ENCODE peak calls at places on chromosomes 1 and 21, in nine cellular contexts. V is neuronal stem cell, M is dorsolateral prefrontal cortex, B is fibroblast of mammary gland, I is sigmoid colon, P is epithelial cell of esophagus, W is cardiac muscle cell, R is A673, E is colonic mucosa. S is an unnamed sample.

GRCh38 chr21:46650476-46651098 is 15.1 kb downstream of the PRMT2 start:
- DNase-seq in R (no peak), B (peak; percentile 19), V (no peak), E (no peak), M (no peak), I (no peak), P (no peak), W (no peak), S (no peak)

GRCh38 chr1:203447147-203447546 is 28.5 kb upstream of the PRELP start:
- DNase-seq in I (no peak), P (no peak), R (no peak), V (no peak), M (no peak), B (no peak), E (no peak), W (no peak), S (no peak)

GRCh38 chr1:22143065-22143514 is at the start of gene WNT4:
- DNase-seq in V (no peak), B (no peak), M (no peak), E (no peak), R (peak; percentile 32), I (no peak), P (peak; percentile 61), W (peak; percentile 33), S (no peak)

GRCh38 chr1:161367684-161368398 is at the start of gene CFAP126:
- DNase-seq in V (no peak), E (peak; percentile 38), R (peak; percentile 77), M (peak; percentile 71), P (peak; percentile 75), W (peak; percentile 86), B (peak; percentile 82), I (peak; percentile 74), S (peak; percentile 58)

GRCh38 chr1:45148209-45148608 is 58.2 kb downstream of the ZSWIM5 start:
- DNase-seq in B (peak; percentile 53), M (no peak), E (no peak), I (no peak), V (no peak), P (no peak), R (no peak), W (no peak), S (no peak)

GRCh38 chr1:192852001-192852400 is 43.2 kb downstream of the RGS2 start:
- DNase-seq in B (no peak), V (no peak), W (no peak), P (no peak), I (no peak), R (peak; percentile 94), E (no peak), M (no peak), S (no peak)

GRCh38 chr21:46291561-46291960 is 5.4 kb downstream of the YBEY start:
- DNase-seq in V (no peak), W (no peak), P (no peak), R (no peak), M (no peak), B (no peak), E (no peak), I (no peak), S (no peak)

GRCh38 chr1:229124471-229125198 is 146.3 kb upstream of the RAB4A start:
- DNase-seq in V (no peak), W (no peak), B (no peak), E (no peak), I (peak; percentile 48), R (no peak), M (no peak), P (no peak), S (no peak)

GRCh38 chr1:2183937-2184334 is 10.6 kb downstream of the FAAP20 start:
- DNase-seq in P (no peak), V (no peak), B (no peak), R (no peak), W (no peak), I (no peak), E (no peak), M (no peak), S (no peak)

GRCh38 chr1:62336638-62337534 is 17.7 kb upstream of the KANK4 start:
- DNase-seq in I (no peak), M (no peak), E (no peak), R (no peak), V (no peak), B (no peak), P (peak; percentile 51), W (no peak), S (no peak)

GRCh38 chr21:32278068-32278467 is 781 bp downstream of the MIS18A start:
- DNase-seq in I (no peak), B (peak; percentile 21), M (no peak), P (peak; percentile 26), R (peak; percentile 22), E (no peak), V (no peak), W (no peak), S (no peak)

GRCh38 chr1:229848762-229849677 is 218.0 kb upstream of the GALNT2 start:
- DNase-seq in V (no peak), P (peak; percentile 46), M (no peak), W (peak; percentile 43), E (no peak), R (peak; percentile 68), B (peak; percentile 37), I (no peak), S (no peak)

GRCh38 chr1:109790329-109790728 is 26.6 kb upstream of the EPS8L3 start:
- DNase-seq in E (no peak), P (no peak), M (no peak), R (no peak), I (no peak), W (no peak), B (no peak), V (no peak), S (no peak)

GRCh38 chr1:18090636-18091035 is 17.0 kb upstream of the IGSF21 start:
- DNase-seq in M (no peak), V (peak; percentile 61), W (no peak), I (no peak), R (no peak), E (no peak), B (no peak), P (no peak), S (no peak)

GRCh38 chr1:64290420-64290819 is 87.0 kb downstream of the UBE2U start:
- DNase-seq in E (no peak), I (no peak), B (no peak), W (no peak), R (no peak), M (no peak), V (no peak), P (no peak), S (no peak)

GRCh38 chr1:203746281-203746680 is 18.7 kb upstream of the LAX1 start:
- DNase-seq in M (no peak), P (no peak), E (no peak), W (no peak), R (no peak), I (no peak), V (no peak), B (no peak), S (no peak)

GRCh38 chr1:150543500-150544143 is 5.6 kb upstream of the ADAMTSL4 start:
- DNase-seq in E (no peak), R (no peak), V (no peak), M (no peak), P (peak; percentile 52), B (peak; percentile 45), W (peak; percentile 68), I (no peak), S (no peak)

GRCh38 chr1:201264554-201264953 is 18.8 kb upstream of the PKP1 start:
- DNase-seq in E (no peak), P (no peak), I (peak; percentile 35), B (no peak), M (no peak), R (no peak), V (no peak), W (no peak), S (no peak)

DNA sequence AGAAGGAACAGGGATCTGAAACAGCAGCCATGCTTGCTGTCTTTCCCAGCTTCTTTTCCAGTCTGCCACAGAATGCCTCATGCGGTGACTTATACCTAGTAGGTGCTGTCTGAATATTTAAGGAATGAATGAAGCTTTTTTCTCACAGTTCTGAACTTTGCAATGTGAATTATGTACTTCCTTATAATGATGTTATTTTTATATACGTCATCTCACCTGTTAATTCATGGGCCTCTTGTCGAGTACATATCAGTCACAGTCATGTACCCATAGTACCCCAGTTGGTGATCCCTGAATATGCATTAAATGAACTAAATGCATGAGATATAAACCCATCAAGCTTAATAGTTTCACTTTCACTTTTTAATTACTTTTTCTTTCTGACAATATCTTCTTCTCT is 132.7 kb downstream of the NTNG1 start:
- DNase-seq in M (no peak), B (no peak), P (peak; percentile 40), I (no peak), V (no peak), R (no peak), W (no peak), E (no peak), S (no peak)
- H3K4me3 ChIP-seq in M (no peak overlapping the region), B (no peak overlapping the region), P (no peak overlapping the region), I (no peak overlapping the region), V (no peak overlapping the region), R (no peak overlapping the region), W (no peak overlapping the region), E (no peak overlapping the region), S (no peak overlapping the region)

GRCh38 chr1:40049745-40050144 is 9.2 kb downstream of the CAP1 start:
- DNase-seq in B (no peak), R (no peak), M (no peak), I (no peak), W (peak; percentile 39), E (no peak), P (peak; percentile 68), V (no peak), S (no peak)
- H3K4me3 ChIP-seq in B (no peak overlapping the region), R (no peak overlapping the region), M (no peak overlapping the region), I (no peak overlapping the region), W (no peak overlapping the region), E (no peak overlapping the region), P (no peak overlapping the region), V (no peak overlapping the region), S (no peak overlapping the region)

GRCh38 chr1:234725177-234726132 is 115.5 kb upstream of the IRF2BP2 start:
- DNase-seq in W (peak; percentile 37), E (peak; percentile 56), I (peak; percentile 81), V (no peak), M (peak; percentile 47), B (no peak), R (no peak), P (peak; percentile 34), S (no peak)
- H3K4me3 ChIP-seq in W (no peak overlapping the region), E (no peak overlapping the region), I (peak overlapping the region; percentile 15), V (no peak overlapping the region), M (peak overlapping the region; percentile 39), B (no peak overlapping the region), R (no peak overlapping the region), P (no peak overlapping the region), S (no peak overlapping the region)

GRCh38 chr1:200040516-200041138 is 13.1 kb downstream of the NR5A2 start:
- DNase-seq in I (no peak), E (peak; percentile 74), R (no peak), B (no peak), P (no peak), M (no peak), W (peak; percentile 35), V (peak; percentile 32), S (no peak)

GRCh38 chr1:200042437-200043329 is 15.2 kb downstream of the NR5A2 start:
- DNase-seq in V (peak; percentile 37), R (no peak), B (no peak), M (no peak), W (no peak), E (peak; percentile 85), I (no peak), P (no peak), S (no peak)

GRCh38 chr1:200039849-200040479 is 12.5 kb downstream of the NR5A2 start:
- DNase-seq in W (no peak), I (no peak), R (no peak), B (no peak), E (peak; percentile 45), M (no peak), P (no peak), V (peak; percentile 35), S (no peak)

GRCh38 chr1:200042119-200042436 is 14.6 kb downstream of the NR5A2 start:
- DNase-seq in B (no peak), R (no peak), E (no peak), W (no peak), I (no peak), M (no peak), V (peak; percentile 18), P (no peak), S (no peak)

GRCh38 chr1:200041337-200042118 is 14.0 kb downstream of the NR5A2 start:
- DNase-seq in I (no peak), M (no peak), V (peak; percentile 18), B (no peak), P (no peak), E (peak; percentile 45), R (no peak), W (no peak), S (no peak)
- H3K4me3 ChIP-seq in I (peak overlapping the region; percentile 22), M (no peak overlapping the region), V (no peak overlapping the region), B (no peak overlapping the region), P (no peak overlapping the region), E (peak overlapping the region; percentile 60), R (no peak overlapping the region), W (no peak overlapping the region), S (peak overlapping the region; percentile 63)